ENCODE peak calls at places on chromosomes 5 and 9, in four cellular contexts. C is osteocyte, E is AG04449, B is Caki2. Y is an unnamed sample.

GRCh38 chr9:125949247-125949646 is 202.1 kb downstream of the PBX3 start:
- DNase-seq in C (no peak), E (no peak), B (no peak), Y (no peak)

GRCh38 chr9:6538666-6539071 is 106.9 kb downstream of the GLDC start:
- DNase-seq in C (no peak), E (no peak), B (peak; percentile 12), Y (no peak)

GRCh38 chr9:908806-909205 is 67.3 kb downstream of the DMRT1 start:
- DNase-seq in C (no peak), E (no peak), B (no peak), Y (no peak)

GRCh38 chr5:125043781-125044391 is 297.4 kb upstream of the ZNF608 start:
- DNase-seq in C (peak; percentile 86), E (peak; percentile 67), B (peak; percentile 93), Y (no peak)

GRCh38 chr9:37218800-37219425 is 98.5 kb downstream of the ZCCHC7 start:
- DNase-seq in C (no peak), E (no peak), B (no peak), Y (no peak)

GRCh38 chr9:5838884-5839571 is 6.1 kb upstream of the ERMP1 start:
- DNase-seq in C (no peak), E (no peak), B (peak; percentile 72), Y (no peak)

GRCh38 chr9:99213197-99213596 is 8.5 kb downstream of the ALG2 start:
- DNase-seq in C (no peak), E (no peak), B (no peak), Y (no peak)

GRCh38 chr9:130825051-130825651 is 9.9 kb upstream of the ABL1 start:
- DNase-seq in C (peak; percentile 79), E (no peak), B (peak; percentile 35), Y (no peak)

GRCh38 chr9:119811030-119811429 is 441.8 kb upstream of the BRINP1 start:
- DNase-seq in C (no peak), E (no peak), B (peak; percentile 54), Y (no peak)

GRCh38 chr5:74477082-74477453 is 163.5 kb downstream of the ENC1 start:
- DNase-seq in C (no peak), E (no peak), B (no peak), Y (no peak)

Y was measured in AG04450.